ENCODE peak calls at places on chromosome 16, in eight cellular contexts. J, G, U, X, A, R, P and F are unnamed samples.

GRCh38 chr16:27617678-27618077 is 67.7 kb downstream of the KATNIP start:
- DNase-seq in P (no peak), A (no peak), J (no peak), G (no peak), X (no peak), R (no peak), U (no peak), F (no peak)

GRCh38 chr16:84832488-84833141 is 12.8 kb downstream of the CRISPLD2 start:
- DNase-seq in P (no peak), G (no peak), A (peak), X (no peak), R (no peak), U (no peak), J (no peak), F (no peak)

GRCh38 chr16:31713945-31714898 is 159.4 kb upstream of the ZNF267 start:
- DNase-seq in X (no peak), P (no peak), G (peak), R (no peak), A (no peak), U (no peak), J (no peak), F (no peak)

GRCh38 chr16:31467151-31467550 is 4.8 kb upstream of the TGFB1I1 start:
- DNase-seq in P (no peak), G (no peak), U (no peak), J (no peak), X (no peak), A (no peak), R (no peak), F (no peak)

GRCh38 chr16:64808474-64808873 is 313.4 kb downstream of the CDH11 start:
- DNase-seq in U (no peak), P (no peak), R (no peak), X (no peak), G (no peak), J (no peak), A (no peak), F (no peak)

GRCh38 chr16:21957687-21958346 is 4.7 kb downstream of the UQCRC2 start:
- DNase-seq in P (no peak), U (no peak), G (no peak), R (no peak), X (no peak), J (no peak), A (no peak), F (no peak)

GRCh38 chr16:4538386-4539235 is at the start of gene CDIP1:
- DNase-seq in J (peak), P (peak), U (peak), X (peak), R (peak), G (peak), A (peak), F (peak)

GRCh38 chr16:84065536-84066132 is 23.0 kb upstream of the SLC38A8 start:
- DNase-seq in J (no peak), X (peak), P (no peak), U (no peak), A (peak), R (no peak), G (peak), F (no peak)

GRCh38 chr16:10941127-10941933 is 938 bp downstream of the DEXI start:
- DNase-seq in R (no peak), A (no peak), X (no peak), P (no peak), G (peak), U (no peak), J (no peak), F (no peak)

GRCh38 chr16:68234188-68235104 is 1.5 kb downstream of the ESRP2 start:
- DNase-seq in A (no peak), J (no peak), R (no peak), P (no peak), X (no peak), G (peak), U (no peak), F (no peak)

GRCh38 chr16:57601801-57602478 is 26.5 kb upstream of the ADGRG1 start:
- DNase-seq in R (no peak), J (no peak), U (no peak), P (peak), G (no peak), A (no peak), X (peak), F (peak)

GRCh38 chr16:1812732-1813163 is 13.9 kb downstream of the HAGH start:
- DNase-seq in G (peak), A (peak), P (no peak), J (peak), U (no peak), X (peak), R (no peak), F (no peak)

GRCh38 chr16:88771294-88771772 is 13.7 kb downstream of the PIEZO1 start:
- DNase-seq in G (no peak), X (no peak), P (no peak), J (no peak), U (no peak), A (no peak), R (no peak), F (no peak)

GRCh38 chr16:67299269-67299668 is 19.9 kb downstream of the PLEKHG4 start:
- DNase-seq in X (no peak), J (no peak), U (no peak), P (no peak), G (no peak), A (no peak), R (no peak), F (no peak)

GRCh38 chr16:2039286-2040030 is 8.2 kb downstream of the NTHL1 start:
- DNase-seq in A (peak), J (no peak), P (no peak), U (no peak), X (no peak), R (no peak), G (no peak), F (no peak)

GRCh38 chr16:12419987-12420386 is 383.7 kb downstream of the CPPED1 start:
- DNase-seq in U (no peak), P (no peak), A (no peak), G (no peak), X (no peak), J (no peak), R (no peak), F (no peak)

GRCh38 chr16:75224683-75225082 is 5.9 kb downstream of the CTRB1 start:
- DNase-seq in A (no peak), P (no peak), X (no peak), J (no peak), G (peak), U (no peak), R (no peak), F (no peak)

GRCh38 chr16:72989203-72989991 is 58.5 kb downstream of the ZFHX3 start:
- DNase-seq in G (no peak), U (no peak), J (no peak), A (peak), P (no peak), X (no peak), R (no peak), F (no peak)

GRCh38 chr16:30005341-30006094 is 5.3 kb downstream of the DOC2A start:
- DNase-seq in X (peak), A (no peak), U (peak), J (peak), P (no peak), R (no peak), G (peak), F (no peak)

GRCh38 chr16:86355951-86356350 is 154.4 kb upstream of the FOXF1 start:
- DNase-seq in A (no peak), J (no peak), G (no peak), U (no peak), X (no peak), R (no peak), P (no peak), F (no peak)